ENCODE peak calls at places on chromosomes 1 and 21, in five cellular contexts. C, U, H, Y and D are unnamed samples.

GRCh38 chr1:53025034-53025777 is 36.8 kb upstream of the PODN start:
- DNase-seq in C (peak), U (peak), H (peak), Y (no peak), D (no peak)

GRCh38 chr1:7235871-7236472 is 450.7 kb downstream of the CAMTA1 start:
- DNase-seq in C (no peak), U (no peak), H (no peak), Y (no peak), D (no peak)

GRCh38 chr1:116739371-116740007 is 14.7 kb upstream of the CD2 start:
- DNase-seq in C (no peak), U (no peak), H (no peak), Y (no peak), D (no peak)

GRCh38 chr1:27447399-27447798 is 42.6 kb downstream of the WASF2 start:
- DNase-seq in C (no peak), U (no peak), H (no peak), Y (no peak), D (no peak)

GRCh38 chr1:161941726-161942125 is 81.9 kb downstream of the OLFML2B start:
- DNase-seq in C (no peak), U (no peak), H (no peak), Y (no peak), D (no peak)

GRCh38 chr1:206579747-206580437 is 32.4 kb downstream of the EIF2D start:
- DNase-seq in C (peak), U (peak), H (peak), Y (peak), D (peak)

GRCh38 chr1:241586905-241587532 is 53.1 kb downstream of the CHML start:
- DNase-seq in C (peak), U (no peak), H (no peak), Y (no peak), D (no peak)

GRCh38 chr21:38315155-38315554 is 58.4 kb downstream of the KCNJ15 start:
- DNase-seq in C (no peak), U (peak), H (no peak), Y (no peak), D (no peak)

GRCh38 chr1:17191990-17192242 is 13.0 kb upstream of the PADI1 start:
- DNase-seq in C (no peak), U (no peak), H (no peak), Y (no peak), D (no peak)

GRCh38 chr1:47295579-47295978 is 18.4 kb downstream of the STIL start:
- DNase-seq in C (no peak), U (no peak), H (no peak), Y (no peak), D (no peak)

GRCh38 chr1:34500451-34500850 is 254.4 kb upstream of the GJB5 start:
- DNase-seq in C (peak), U (no peak), H (no peak), Y (peak), D (peak)

GRCh38 chr1:196372896-196373536 is 235.2 kb downstream of the KCNT2 start:
- DNase-seq in C (peak), U (peak), H (peak), Y (no peak), D (no peak)

GRCh38 chr21:24225432-24225831 is 1381.8 kb downstream of the MRPL39 start:
- DNase-seq in C (peak), U (peak), H (peak), Y (no peak), D (no peak)

GRCh38 chr1:152347116-152347728 is 12.6 kb downstream of the FLG2 start:
- DNase-seq in C (peak), U (peak), H (peak), Y (no peak), D (peak)

GRCh38 chr1:222167111-222167510 is 380.8 kb downstream of the HHIPL2 start:
- DNase-seq in C (peak), U (peak), H (no peak), Y (no peak), D (peak)

GRCh38 chr1:94727846-94728715 is 92.1 kb upstream of the SLC44A3 start:
- DNase-seq in C (peak), U (peak), H (peak), Y (no peak), D (no peak)

GRCh38 chr1:183646780-183647179 is 6.3 kb downstream of the APOBEC4 start:
- DNase-seq in C (no peak), U (no peak), H (no peak), Y (no peak), D (no peak)

GRCh38 chr1:30852026-30852425 is 56.5 kb downstream of the SDC3 start:
- DNase-seq in C (no peak), U (no peak), H (no peak), Y (peak), D (no peak)

GRCh38 chr1:56029329-56030003 is 549.9 kb downstream of the PLPP3 start:
- DNase-seq in C (no peak), U (no peak), H (no peak), Y (no peak), D (no peak)

GRCh38 chr1:184801503-184801902 is 46.8 kb upstream of the EDEM3 start:
- DNase-seq in C (peak), U (peak), H (no peak), Y (no peak), D (no peak)

GRCh38 chr1:62962794-62963776 is 179.2 kb downstream of the ATG4C start:
- DNase-seq in C (peak), U (peak), H (no peak), Y (no peak), D (peak)

GRCh38 chr21:44463716-44464115 is 8.4 kb downstream of the LRRC3 start:
- DNase-seq in C (no peak), U (no peak), H (no peak), Y (no peak), D (no peak)

GRCh38 chr1:193275773-193276172 is 89.4 kb upstream of the B3GALT2 start:
- DNase-seq in C (no peak), U (no peak), H (no peak), Y (no peak), D (no peak)

GRCh38 chr1:179082308-179083030 is 599 bp downstream of the TOR3A start:
- DNase-seq in C (no peak), U (no peak), H (no peak), Y (peak), D (peak)

GRCh38 chr1:205095422-205095821 is 11.2 kb upstream of the TMEM81 start:
- DNase-seq in C (no peak), U (no peak), H (no peak), Y (no peak), D (no peak)
- TF ChIP-seq CTCF in C (no peak), U (no peak), H (no peak), Y (no peak), D (no peak)

DNA sequence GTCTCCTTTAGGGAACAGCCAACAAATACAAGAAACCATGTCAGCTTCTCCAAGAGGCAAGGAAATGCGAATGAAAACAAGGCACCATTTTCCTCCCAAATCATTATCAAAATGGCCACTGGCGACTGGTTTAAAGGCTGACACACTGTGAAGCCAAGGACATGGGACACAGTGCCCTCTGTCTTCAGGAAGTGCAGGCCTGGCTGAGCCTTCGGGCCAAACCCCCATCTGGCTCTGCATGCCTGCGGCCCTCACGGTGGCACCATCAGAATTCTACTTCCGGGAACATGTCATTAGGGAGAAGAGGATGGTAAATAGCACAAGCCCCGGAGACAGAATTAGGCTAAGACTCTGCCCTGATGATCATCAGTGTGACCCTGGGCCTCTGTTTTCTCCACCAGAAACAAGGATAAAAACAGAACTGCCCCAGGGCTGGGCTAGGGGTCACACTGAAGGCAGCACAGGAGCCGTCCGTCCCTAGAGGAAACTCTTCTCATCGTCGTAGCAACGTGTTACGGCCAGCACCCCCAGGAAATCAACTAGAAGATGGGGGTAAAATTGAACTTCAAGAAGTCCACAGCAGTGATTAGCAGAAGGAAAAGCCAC is 103.5 kb downstream of the NPHP4 start:
- DNase-seq in C (no peak), U (no peak), H (no peak), Y (no peak), D (no peak)
- TF ChIP-seq CTCF in C (no peak), U (no peak), H (no peak), Y (no peak), D (no peak)

GRCh38 chr1:84889437-84889836 is 3.6 kb downstream of the LPAR3 start:
- DNase-seq in C (no peak), U (peak), H (no peak), Y (no peak), D (no peak)
- TF ChIP-seq CTCF in C (no peak), U (no peak), H (no peak), Y (no peak), D (no peak)

DNA sequence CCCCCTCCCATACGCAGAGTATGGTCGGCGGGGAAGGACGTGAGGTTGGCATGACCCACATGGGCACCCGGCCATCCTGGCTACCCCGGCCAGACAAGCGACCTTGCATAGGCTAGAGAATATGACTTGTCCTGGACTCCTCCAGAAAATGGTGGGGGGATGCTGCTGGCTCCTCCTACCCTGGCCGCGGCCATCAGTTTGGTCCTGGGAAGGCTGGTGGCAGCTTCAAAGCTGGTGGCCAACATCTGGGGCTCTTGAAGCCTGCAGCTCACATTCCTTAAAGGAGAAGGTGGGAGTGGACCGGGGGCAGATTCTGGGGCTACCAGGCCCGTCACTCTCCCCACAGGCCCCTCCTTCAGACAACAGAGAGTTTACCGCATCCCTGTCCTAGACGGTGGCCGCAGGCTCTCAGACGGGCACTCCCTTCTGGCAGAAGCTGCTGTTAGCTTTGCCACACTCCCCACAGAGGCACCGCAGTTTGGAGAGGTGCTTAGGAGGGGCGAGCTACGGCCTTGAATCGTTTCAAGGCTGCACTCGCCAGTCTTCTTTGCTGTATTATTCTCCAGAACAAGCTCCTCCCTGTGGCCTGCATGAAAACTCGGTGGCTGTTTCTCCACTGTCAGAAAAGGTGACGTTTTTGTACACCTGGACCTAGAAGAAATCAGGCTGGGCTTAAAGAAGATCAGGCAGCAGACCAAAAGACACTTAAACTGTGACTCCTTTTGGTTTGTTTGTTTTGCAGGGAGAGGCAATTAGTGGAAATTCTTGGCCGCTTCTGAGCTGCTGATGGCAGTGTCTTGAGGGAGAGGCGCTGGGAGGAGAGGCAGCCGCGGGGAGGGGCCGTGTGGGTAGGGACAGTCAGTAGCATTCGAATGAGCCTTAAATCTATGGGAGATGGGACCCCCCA is 68.0 kb downstream of the RUNX3 start:
- DNase-seq in C (peak), U (no peak), H (peak), Y (no peak), D (no peak)
- TF ChIP-seq CTCF in C (peak), U (no peak), H (no peak), Y (no peak), D (no peak)